ENCODE peak calls at places on chromosomes 7 and 10, in six cellular contexts. T is activated CD4-positive, alpha-beta T cell treated with anti-CD3 and anti-CD28 coated beads for 24 hours; G is GM18507; A is germinal center; P is NCI-H510A; S is neural progenitor cell. D is an unnamed sample.
A peak's percentile ranks its signal among the peaks of the same experiment; 100 is the strongest.

GRCh38 chr7:100130608-100131453 is 4.1 kb downstream of the MBLAC1 start:
- DNase-seq in T (peak; percentile 84), G (no peak), A (peak; percentile 68), P (peak; percentile 24), S (peak; percentile 92), D (no peak)

GRCh38 chr7:16318463-16318862 is 102.9 kb downstream of the CRPPA start:
- DNase-seq in T (no peak), G (no peak), A (no peak), P (no peak), S (no peak), D (no peak)

GRCh38 chr7:83640240-83640639 is 8.7 kb downstream of the SEMA3E start:
- DNase-seq in T (no peak), G (no peak), A (no peak), P (no peak), S (peak; percentile 13), D (no peak)

GRCh38 chr10:601356-601963 is 88.0 kb downstream of the DIP2C start:
- DNase-seq in T (no peak), G (no peak), A (no peak), P (no peak), S (no peak), D (no peak)

GRCh38 chr10:19815478-19816419 is 483 bp upstream of the PLXDC2 start:
- DNase-seq in T (no peak), G (no peak), A (no peak), P (peak; percentile 34), S (peak; percentile 93), D (no peak)

GRCh38 chr7:4687956-4688355 is 5.9 kb downstream of the FOXK1 start:
- DNase-seq in T (no peak), G (no peak), A (no peak), P (no peak), S (no peak), D (no peak)

GRCh38 chr10:89414879-89415821 is 782 bp downstream of the IFIT5 start:
- DNase-seq in T (peak; percentile 17), G (no peak), A (peak; percentile 38), P (no peak), S (peak; percentile 60), D (no peak)

GRCh38 chr7:99899830-99900519 is 19.4 kb downstream of the TRIM4 start:
- DNase-seq in T (no peak), G (no peak), A (no peak), P (no peak), S (no peak), D (no peak)

GRCh38 chr10:101816375-101816773 is 1.9 kb downstream of the OGA start:
- DNase-seq in T (no peak), G (no peak), A (no peak), P (no peak), S (no peak), D (no peak)

GRCh38 chr10:69474688-69475432 is 23.6 kb downstream of the TSPAN15 start:
- DNase-seq in T (no peak), G (no peak), A (no peak), P (no peak), S (no peak), D (peak; percentile 84)

GRCh38 chr7:118245267-118246040 is 20.9 kb downstream of the ANKRD7 start:
- DNase-seq in T (no peak), G (no peak), A (no peak), P (no peak), S (peak; percentile 15), D (no peak)

GRCh38 chr7:139777304-139777890 is 401 bp downstream of the HIPK2 start:
- DNase-seq in T (peak; percentile 18), G (no peak), A (peak; percentile 41), P (no peak), S (peak; percentile 79), D (no peak)

GRCh38 chr10:101775273-101776131 is at the start of gene FGF8:
- DNase-seq in T (no peak), G (no peak), A (no peak), P (no peak), S (peak; percentile 56), D (no peak)

GRCh38 chr7:140674356-140674800 is 1.6 kb downstream of the ADCK2 start:
- DNase-seq in T (no peak), G (peak; percentile 18), A (peak; percentile 85), P (peak; percentile 24), S (no peak), D (no peak)

GRCh38 chr10:36114913-36115312 is 472.8 kb upstream of the FZD8 start:
- DNase-seq in T (no peak), G (no peak), A (no peak), P (no peak), S (no peak), D (no peak)

GRCh38 chr7:155803418-155804376 is 8.6 kb downstream of the SHH start:
- DNase-seq in T (no peak), G (no peak), A (no peak), P (no peak), S (peak; percentile 74), D (no peak)

GRCh38 chr7:129401228-129401967 is 32.8 kb upstream of the STRIP2 start:
- DNase-seq in T (no peak), G (no peak), A (no peak), P (no peak), S (no peak), D (no peak)

GRCh38 chr7:111383133-111383532 is 179.2 kb downstream of the IMMP2L start:
- DNase-seq in T (no peak), G (no peak), A (no peak), P (no peak), S (no peak), D (no peak)

GRCh38 chr10:57053530-57053929 is 692.5 kb upstream of the ZWINT start:
- DNase-seq in T (no peak), G (no peak), A (no peak), P (no peak), S (no peak), D (no peak)

GRCh38 chr7:7704867-7705266 is 13.5 kb downstream of the RPA3 start:
- DNase-seq in T (no peak), G (no peak), A (no peak), P (no peak), S (no peak), D (no peak)

GRCh38 chr10:47207894-47208469 is 92.0 kb upstream of the GDF10 start:
- DNase-seq in T (no peak), G (no peak), A (no peak), P (no peak), S (no peak), D (no peak)

GRCh38 chr10:104146871-104147270 is 24.9 kb downstream of the SFR1 start:
- DNase-seq in T (no peak), G (no peak), A (no peak), P (no peak), S (no peak), D (no peak)

GRCh38 chr10:33122014-33122788 is 164.2 kb upstream of the ITGB1 start:
- DNase-seq in T (no peak), G (no peak), A (no peak), P (no peak), S (no peak), D (peak; percentile 88)

GRCh38 chr7:128425851-128426250 is 16.1 kb upstream of the IMPDH1 start:
- DNase-seq in T (peak; percentile 83), G (no peak), A (peak; percentile 70), P (no peak), S (peak; percentile 72), D (no peak)

GRCh38 chr7:157493776-157494175 is 157.0 kb downstream of the DNAJB6 start:
- DNase-seq in T (no peak), G (no peak), A (no peak), P (no peak), S (no peak), D (no peak)

GRCh38 chr7:147478751-147479150 is 1111.8 kb upstream of the C7orf33 start:
- DNase-seq in T (no peak), G (no peak), A (no peak), P (no peak), S (no peak), D (no peak)

GRCh38 chr7:68938151-68938550 is 660.1 kb upstream of the AUTS2 start:
- DNase-seq in T (no peak), G (no peak), A (no peak), P (no peak), S (no peak), D (no peak)

GRCh38 chr10:103793429-103793828 is 61.9 kb downstream of the SH3PXD2A start:
- DNase-seq in T (no peak), G (no peak), A (no peak), P (no peak), S (no peak), D (no peak)

GRCh38 chr10:125700355-125700911 is 17.5 kb upstream of the TEX36 start:
- DNase-seq in T (no peak), G (no peak), A (no peak), P (no peak), S (no peak), D (no peak)

GRCh38 chr10:1631282-1631681 is 106.0 kb downstream of the ADARB2 start:
- DNase-seq in T (no peak), G (no peak), A (no peak), P (peak; percentile 34), S (no peak), D (no peak)

GRCh38 chr7:25353744-25354143 is 125.5 kb upstream of the NPVF start:
- DNase-seq in T (no peak), G (no peak), A (no peak), P (no peak), S (no peak), D (no peak)

GRCh38 chr10:122514045-122514840 is 46.3 kb upstream of the DMBT1 start:
- DNase-seq in T (no peak), G (no peak), A (no peak), P (no peak), S (no peak), D (no peak)

GRCh38 chr10:67629461-67629971 is 66.5 kb downstream of the CTNNA3 start:
- DNase-seq in T (no peak), G (no peak), A (no peak), P (no peak), S (peak; percentile 5), D (no peak)

GRCh38 chr7:44184221-44184873 is 4.9 kb downstream of the GCK start:
- DNase-seq in T (no peak), G (no peak), A (no peak), P (no peak), S (peak; percentile 19), D (no peak)

GRCh38 chr10:31090894-31091607 is 59.4 kb upstream of the ZNF438 start:
- DNase-seq in T (no peak), G (no peak), A (no peak), P (no peak), S (no peak), D (no peak)

D was measured in GM04503.